ENCODE peak calls at places on chromosomes 6 and 20, in four cellular contexts. V is lower leg skin, F is HepG2, U is mammary epithelial cell. I is an unnamed sample.

GRCh38 chr20:38165966-38166706 is 1.1 kb upstream of the TGM2 start:
- DNase-seq in V (no peak), U (peak), F (peak), I (no peak)

GRCh38 chr6:149884215-149884614 is 13.7 kb downstream of the RAET1E start:
- DNase-seq in U (no peak), V (no peak), F (no peak), I (no peak)

GRCh38 chr6:117317261-117317660 is 51.9 kb downstream of the VGLL2 start:
- DNase-seq in U (peak), F (peak), V (no peak), I (no peak)

GRCh38 chr6:167499161-167499660 is 174.3 kb downstream of the TTLL2 start:
- DNase-seq in U (no peak), V (no peak), F (peak), I (no peak)

GRCh38 chr20:49835031-49835430 is 22.4 kb downstream of the SLC9A8 start:
- DNase-seq in U (peak), F (no peak), V (no peak), I (no peak)

GRCh38 chr20:57900226-57900905 is 190.6 kb upstream of the PMEPA1 start:
- DNase-seq in V (no peak), U (peak), F (no peak), I (no peak)

GRCh38 chr6:25028346-25028745 is 92.6 kb upstream of the RIPOR2 start:
- DNase-seq in V (no peak), U (no peak), F (no peak), I (no peak)

GRCh38 chr6:130713144-130713543 is 114.1 kb upstream of the SMLR1 start:
- DNase-seq in U (no peak), F (no peak), V (no peak), I (no peak)

GRCh38 chr6:65760285-65760684 is 53.3 kb upstream of the EYS start:
- DNase-seq in V (no peak), F (peak), U (no peak), I (no peak)

GRCh38 chr6:161409353-161409752 is 135.5 kb upstream of the AGPAT4 start:
- DNase-seq in F (no peak), U (no peak), V (no peak), I (no peak)

GRCh38 chr6:79694156-79694555 is 63.0 kb downstream of the SH3BGRL2 start:
- DNase-seq in V (no peak), F (no peak), U (no peak), I (no peak)

GRCh38 chr6:105836379-105836778 is 249.8 kb upstream of the PRDM1 start:
- DNase-seq in V (no peak), U (no peak), F (no peak), I (no peak)

GRCh38 chr6:105838156-105838555 is 248.0 kb upstream of the PRDM1 start:
- DNase-seq in V (no peak), U (no peak), F (no peak), I (no peak)

GRCh38 chr6:105836889-105837288 is 249.2 kb upstream of the PRDM1 start:
- DNase-seq in U (no peak), F (no peak), V (no peak), I (no peak)

GRCh38 chr6:105834548-105834947 is 251.6 kb upstream of the PRDM1 start:
- DNase-seq in V (no peak), U (no peak), F (no peak), I (no peak)

GRCh38 chr6:105835373-105835772 is 250.8 kb upstream of the PRDM1 start:
- DNase-seq in F (peak), V (no peak), U (peak), I (no peak)
- TF ChIP-seq CTCF in F (peak), V (no peak), U (peak), I (peak)

GRCh38 chr6:5746392-5747140 is 260.2 kb downstream of the NRN1 start:
- DNase-seq in V (no peak), F (no peak), U (no peak), I (no peak)
- TF ChIP-seq CTCF in V (no peak), F (peak), U (no peak), I (peak)

GRCh38 chr20:20755674-20756319 is 43.4 kb upstream of the RALGAPA2 start:
- DNase-seq in F (peak), U (no peak), V (no peak), I (no peak)
- TF ChIP-seq CTCF in F (no peak), U (no peak), V (no peak), I (no peak)

DNA sequence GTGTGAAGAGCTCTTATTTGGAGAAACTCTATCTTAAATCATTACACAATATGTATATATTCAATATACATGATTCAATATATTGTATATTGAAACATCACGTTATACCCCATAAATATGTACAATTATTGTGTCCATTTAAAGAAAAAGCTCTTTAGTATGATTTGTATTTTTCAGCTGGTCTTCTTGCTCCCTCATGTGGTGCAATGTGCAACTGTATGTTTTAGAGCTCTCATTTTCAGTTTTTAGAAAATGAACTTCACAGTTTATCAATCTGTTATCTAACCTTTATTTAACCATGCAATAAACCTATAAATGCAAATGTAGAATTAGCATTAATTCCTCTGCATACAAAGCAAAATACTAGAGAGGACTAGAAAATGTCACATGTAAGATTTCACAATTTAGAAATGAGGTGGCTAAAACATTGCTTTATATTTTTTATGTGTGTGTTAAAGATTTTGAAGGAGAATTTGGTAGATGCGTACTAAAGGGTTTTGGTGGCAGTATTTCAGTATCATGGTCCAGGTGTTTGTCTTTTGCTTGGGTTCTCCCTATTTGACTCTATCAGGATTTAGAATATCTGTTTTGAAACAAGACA is 167.1 kb downstream of the PHF3 start:
- DNase-seq in U (no peak), F (peak), V (no peak), I (peak)
- TF ChIP-seq CTCF in U (peak), F (peak), V (no peak), I (peak)

GRCh38 chr20:59705651-59706101 is 101.3 kb downstream of the PHACTR3 start:
- DNase-seq in F (no peak), U (no peak), V (no peak), I (no peak)
- TF ChIP-seq CTCF in F (peak), U (no peak), V (no peak), I (no peak)

DNA sequence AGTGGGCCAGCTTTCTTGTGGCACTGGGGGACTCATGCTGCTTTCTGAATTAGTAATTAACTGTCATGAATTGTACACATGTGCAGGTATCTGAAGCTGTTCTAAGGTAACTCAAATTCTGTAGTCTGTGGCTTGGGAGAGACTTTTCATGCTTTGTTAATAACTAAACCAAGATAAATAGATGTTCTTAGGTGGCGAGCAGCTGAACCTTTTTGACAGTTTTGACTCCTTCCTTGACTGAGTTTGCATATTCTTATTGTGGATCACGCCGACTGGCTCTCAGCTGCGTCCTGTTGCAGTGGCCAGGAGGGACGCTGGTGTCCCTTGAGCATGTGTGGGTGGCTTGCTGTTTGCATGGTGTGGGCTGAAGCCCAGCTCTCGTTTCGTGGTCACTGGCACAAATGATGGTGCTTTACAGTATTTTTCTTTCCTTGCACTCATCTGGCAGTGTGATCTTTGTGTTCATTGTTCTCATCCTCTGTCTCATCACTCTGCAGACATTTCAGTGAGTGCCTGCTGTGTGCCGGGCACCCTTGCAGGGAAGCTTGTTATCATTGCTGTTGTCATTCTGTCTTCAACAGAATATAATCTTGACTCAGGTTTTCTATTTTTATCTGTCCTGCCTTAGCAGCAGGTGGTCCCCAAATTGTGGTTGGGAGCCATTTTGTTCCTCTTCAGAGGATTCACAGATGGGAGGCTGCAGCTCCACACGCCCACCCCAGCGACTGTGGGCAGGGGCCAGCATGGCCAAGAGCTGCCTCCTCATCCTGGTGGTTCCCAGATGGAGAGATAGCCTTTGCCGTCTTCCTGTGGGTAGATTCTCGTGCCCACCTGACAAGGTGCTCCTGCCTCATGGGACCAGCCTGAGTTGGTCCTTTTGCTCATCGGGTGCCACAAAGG is 39.6 kb downstream of the DUSP22 start:
- DNase-seq in V (no peak), F (no peak), U (no peak), I (peak)
- TF ChIP-seq CTCF in V (no peak), F (no peak), U (no peak), I (peak)

DNA sequence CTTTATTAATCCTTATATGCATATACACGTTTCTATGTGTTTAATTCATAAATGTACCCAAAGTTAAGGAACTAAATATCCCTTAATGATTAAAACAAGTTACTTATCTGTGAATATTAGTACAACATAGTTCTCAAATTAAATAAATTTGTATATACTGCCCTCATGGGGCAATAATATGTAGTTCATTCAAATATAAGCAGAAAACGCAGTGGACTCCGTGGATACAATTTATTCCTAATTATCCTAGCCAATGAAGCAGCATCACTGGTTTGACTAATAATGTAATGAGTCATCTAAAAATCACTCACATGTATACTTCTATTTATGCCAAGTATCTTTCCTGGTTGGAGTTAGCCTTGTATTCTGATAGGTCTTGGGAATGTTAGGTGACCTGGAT is 111.6 kb downstream of the TBC1D32 start:
- DNase-seq in F (no peak), V (no peak), U (peak), I (no peak)
- TF ChIP-seq CTCF in F (no peak), V (no peak), U (no peak), I (no peak)

GRCh38 chr6:32460528-32460927 is 20.8 kb downstream of the HLA-DRA start:
- DNase-seq in V (no peak), U (no peak), F (no peak), I (no peak)
- TF ChIP-seq CTCF in V (no peak), U (no peak), F (no peak), I (peak)

GRCh38 chr6:112311950-112312547 is 35.1 kb upstream of the RFPL4B start:
- DNase-seq in U (no peak), F (peak), V (no peak), I (peak)
- TF ChIP-seq CTCF in U (peak), F (peak), V (no peak), I (peak)

GRCh38 chr6:72704979-72705378 is 83.1 kb downstream of the KCNQ5 start:
- DNase-seq in V (no peak), U (no peak), F (peak), I (no peak)
- TF ChIP-seq CTCF in V (no peak), U (no peak), F (no peak), I (no peak)

I was measured in GM10248.